ENCODE peak calls at places on chromosome 21, in nine cellular contexts. One of them, this sample, is unnamed.

GRCh38 chr21:21481238-21481637 is 483.0 kb downstream of the NCAM2 start:
- DNase-seq in nucleus accumbens: no peak
- DNase-seq in tibial artery: no peak
- DNase-seq in activated CD4-positive, alpha-beta T cell treated with anti-CD3 and anti-CD28 coated beads, Interleukin-2, amount 50 U/mL, for 1 hour: no peak
- DNase-seq in naive thymus-derived CD4-positive, alpha-beta T cell: no peak
- DNase-seq in GM23248: no peak
- DNase-seq in GM12892: no peak
- DNase-seq in stimulated activated CD4-positive, alpha-beta T cell treated with anti-CD3 and anti-CD28 coated beads, Interleukin-1b, Interleukin-23, amount 100 ng/mL, for 4 hours: no peak
- DNase-seq in pons: no peak
- DNase-seq in this sample: no peak

GRCh38 chr21:36722370-36723368 is 23.8 kb downstream of the SIM2 start:
- DNase-seq in nucleus accumbens: no peak
- DNase-seq in activated CD4-positive, alpha-beta T cell treated with anti-CD3 and anti-CD28 coated beads, Interleukin-2, amount 50 U/mL, for 1 hour: no peak
- DNase-seq in pons: no peak
- DNase-seq in GM23248: no peak
- DNase-seq in naive thymus-derived CD4-positive, alpha-beta T cell: no peak
- DNase-seq in stimulated activated CD4-positive, alpha-beta T cell treated with anti-CD3 and anti-CD28 coated beads, Interleukin-1b, Interleukin-23, amount 100 ng/mL, for 4 hours: no peak
- DNase-seq in GM12892: no peak
- DNase-seq in tibial artery: peak
- DNase-seq in this sample: no peak

GRCh38 chr21:39630191-39630591 is 17.5 kb downstream of the B3GALT5 start:
- DNase-seq in nucleus accumbens: no peak
- DNase-seq in stimulated activated CD4-positive, alpha-beta T cell treated with anti-CD3 and anti-CD28 coated beads, Interleukin-1b, Interleukin-23, amount 100 ng/mL, for 4 hours: no peak
- DNase-seq in GM12892: no peak
- DNase-seq in naive thymus-derived CD4-positive, alpha-beta T cell: no peak
- DNase-seq in activated CD4-positive, alpha-beta T cell treated with anti-CD3 and anti-CD28 coated beads, Interleukin-2, amount 50 U/mL, for 1 hour: no peak
- DNase-seq in pons: no peak
- DNase-seq in tibial artery: no peak
- DNase-seq in GM23248: peak
- DNase-seq in this sample: no peak

GRCh38 chr21:43657355-43658093 is 1.8 kb downstream of the HSF2BP start:
- DNase-seq in GM12892: no peak
- DNase-seq in tibial artery: no peak
- DNase-seq in GM23248: peak
- DNase-seq in activated CD4-positive, alpha-beta T cell treated with anti-CD3 and anti-CD28 coated beads, Interleukin-2, amount 50 U/mL, for 1 hour: no peak
- DNase-seq in pons: no peak
- DNase-seq in nucleus accumbens: no peak
- DNase-seq in stimulated activated CD4-positive, alpha-beta T cell treated with anti-CD3 and anti-CD28 coated beads, Interleukin-1b, Interleukin-23, amount 100 ng/mL, for 4 hours: no peak
- DNase-seq in naive thymus-derived CD4-positive, alpha-beta T cell: no peak
- DNase-seq in this sample: no peak

GRCh38 chr21:16424331-16424749 is 694.6 kb downstream of the USP25 start:
- DNase-seq in naive thymus-derived CD4-positive, alpha-beta T cell: no peak
- DNase-seq in activated CD4-positive, alpha-beta T cell treated with anti-CD3 and anti-CD28 coated beads, Interleukin-2, amount 50 U/mL, for 1 hour: no peak
- DNase-seq in stimulated activated CD4-positive, alpha-beta T cell treated with anti-CD3 and anti-CD28 coated beads, Interleukin-1b, Interleukin-23, amount 100 ng/mL, for 4 hours: no peak
- DNase-seq in pons: peak
- DNase-seq in nucleus accumbens: no peak
- DNase-seq in GM23248: no peak
- DNase-seq in tibial artery: no peak
- DNase-seq in GM12892: no peak
- DNase-seq in this sample: no peak

GRCh38 chr21:38486221-38486620 is 12.1 kb downstream of the ERG start:
- DNase-seq in GM12892: no peak
- DNase-seq in nucleus accumbens: no peak
- DNase-seq in naive thymus-derived CD4-positive, alpha-beta T cell: no peak
- DNase-seq in pons: no peak
- DNase-seq in tibial artery: no peak
- DNase-seq in GM23248: peak
- DNase-seq in activated CD4-positive, alpha-beta T cell treated with anti-CD3 and anti-CD28 coated beads, Interleukin-2, amount 50 U/mL, for 1 hour: no peak
- DNase-seq in stimulated activated CD4-positive, alpha-beta T cell treated with anti-CD3 and anti-CD28 coated beads, Interleukin-1b, Interleukin-23, amount 100 ng/mL, for 4 hours: no peak
- DNase-seq in this sample: no peak

GRCh38 chr21:34795152-34796141 is 126.7 kb downstream of the CLIC6 start:
- DNase-seq in activated CD4-positive, alpha-beta T cell treated with anti-CD3 and anti-CD28 coated beads, Interleukin-2, amount 50 U/mL, for 1 hour: no peak
- DNase-seq in tibial artery: no peak
- DNase-seq in nucleus accumbens: no peak
- DNase-seq in pons: no peak
- DNase-seq in GM23248: peak
- DNase-seq in stimulated activated CD4-positive, alpha-beta T cell treated with anti-CD3 and anti-CD28 coated beads, Interleukin-1b, Interleukin-23, amount 100 ng/mL, for 4 hours: no peak
- DNase-seq in GM12892: no peak
- DNase-seq in naive thymus-derived CD4-positive, alpha-beta T cell: no peak
- DNase-seq in this sample: peak

GRCh38 chr21:16239659-16240265 is 510.0 kb downstream of the USP25 start:
- DNase-seq in activated CD4-positive, alpha-beta T cell treated with anti-CD3 and anti-CD28 coated beads, Interleukin-2, amount 50 U/mL, for 1 hour: no peak
- DNase-seq in GM23248: no peak
- DNase-seq in tibial artery: no peak
- DNase-seq in naive thymus-derived CD4-positive, alpha-beta T cell: no peak
- DNase-seq in stimulated activated CD4-positive, alpha-beta T cell treated with anti-CD3 and anti-CD28 coated beads, Interleukin-1b, Interleukin-23, amount 100 ng/mL, for 4 hours: no peak
- DNase-seq in nucleus accumbens: no peak
- DNase-seq in GM12892: no peak
- DNase-seq in pons: no peak
- DNase-seq in this sample: no peak

GRCh38 chr21:45578811-45579381 is 36.7 kb upstream of the SLC19A1 start:
- DNase-seq in naive thymus-derived CD4-positive, alpha-beta T cell: no peak
- DNase-seq in nucleus accumbens: no peak
- DNase-seq in GM23248: no peak
- DNase-seq in tibial artery: peak
- DNase-seq in stimulated activated CD4-positive, alpha-beta T cell treated with anti-CD3 and anti-CD28 coated beads, Interleukin-1b, Interleukin-23, amount 100 ng/mL, for 4 hours: no peak
- DNase-seq in activated CD4-positive, alpha-beta T cell treated with anti-CD3 and anti-CD28 coated beads, Interleukin-2, amount 50 U/mL, for 1 hour: no peak
- DNase-seq in pons: no peak
- DNase-seq in GM12892: no peak
- DNase-seq in this sample: no peak

GRCh38 chr21:34074283-34075098 is 1.1 kb downstream of the MRPS6 start:
- DNase-seq in stimulated activated CD4-positive, alpha-beta T cell treated with anti-CD3 and anti-CD28 coated beads, Interleukin-1b, Interleukin-23, amount 100 ng/mL, for 4 hours: no peak
- DNase-seq in GM23248: peak
- DNase-seq in naive thymus-derived CD4-positive, alpha-beta T cell: no peak
- DNase-seq in nucleus accumbens: no peak
- DNase-seq in activated CD4-positive, alpha-beta T cell treated with anti-CD3 and anti-CD28 coated beads, Interleukin-2, amount 50 U/mL, for 1 hour: no peak
- DNase-seq in GM12892: no peak
- DNase-seq in tibial artery: no peak
- DNase-seq in pons: no peak
- DNase-seq in this sample: no peak

GRCh38 chr21:32572574-32573420 is 12.5 kb downstream of the TCP10L start:
- DNase-seq in naive thymus-derived CD4-positive, alpha-beta T cell: no peak
- DNase-seq in pons: no peak
- DNase-seq in tibial artery: no peak
- DNase-seq in activated CD4-positive, alpha-beta T cell treated with anti-CD3 and anti-CD28 coated beads, Interleukin-2, amount 50 U/mL, for 1 hour: no peak
- DNase-seq in GM23248: no peak
- DNase-seq in GM12892: no peak
- DNase-seq in nucleus accumbens: no peak
- DNase-seq in stimulated activated CD4-positive, alpha-beta T cell treated with anti-CD3 and anti-CD28 coated beads, Interleukin-1b, Interleukin-23, amount 100 ng/mL, for 4 hours: no peak
- DNase-seq in this sample: no peak

GRCh38 chr21:28220670-28221069 is 772.0 kb downstream of the LTN1 start:
- DNase-seq in tibial artery: no peak
- DNase-seq in naive thymus-derived CD4-positive, alpha-beta T cell: no peak
- DNase-seq in GM23248: peak
- DNase-seq in nucleus accumbens: no peak
- DNase-seq in pons: no peak
- DNase-seq in activated CD4-positive, alpha-beta T cell treated with anti-CD3 and anti-CD28 coated beads, Interleukin-2, amount 50 U/mL, for 1 hour: no peak
- DNase-seq in GM12892: no peak
- DNase-seq in stimulated activated CD4-positive, alpha-beta T cell treated with anti-CD3 and anti-CD28 coated beads, Interleukin-1b, Interleukin-23, amount 100 ng/mL, for 4 hours: no peak
- DNase-seq in this sample: no peak

GRCh38 chr21:32248616-32249550 is 30.0 kb downstream of the MIS18A start:
- DNase-seq in GM23248: no peak
- DNase-seq in nucleus accumbens: no peak
- DNase-seq in naive thymus-derived CD4-positive, alpha-beta T cell: no peak
- DNase-seq in activated CD4-positive, alpha-beta T cell treated with anti-CD3 and anti-CD28 coated beads, Interleukin-2, amount 50 U/mL, for 1 hour: no peak
- DNase-seq in GM12892: no peak
- DNase-seq in stimulated activated CD4-positive, alpha-beta T cell treated with anti-CD3 and anti-CD28 coated beads, Interleukin-1b, Interleukin-23, amount 100 ng/mL, for 4 hours: no peak
- DNase-seq in pons: no peak
- DNase-seq in tibial artery: no peak
- DNase-seq in this sample: no peak

GRCh38 chr21:43188181-43188580 is 19.4 kb downstream of the CRYAA start:
- DNase-seq in GM23248: no peak
- DNase-seq in activated CD4-positive, alpha-beta T cell treated with anti-CD3 and anti-CD28 coated beads, Interleukin-2, amount 50 U/mL, for 1 hour: no peak
- DNase-seq in nucleus accumbens: no peak
- DNase-seq in tibial artery: peak
- DNase-seq in naive thymus-derived CD4-positive, alpha-beta T cell: no peak
- DNase-seq in pons: no peak
- DNase-seq in stimulated activated CD4-positive, alpha-beta T cell treated with anti-CD3 and anti-CD28 coated beads, Interleukin-1b, Interleukin-23, amount 100 ng/mL, for 4 hours: no peak
- DNase-seq in GM12892: no peak
- DNase-seq in this sample: no peak

GRCh38 chr21:46437096-46437498 is 21.6 kb upstream of the DIP2A start:
- DNase-seq in naive thymus-derived CD4-positive, alpha-beta T cell: no peak
- DNase-seq in stimulated activated CD4-positive, alpha-beta T cell treated with anti-CD3 and anti-CD28 coated beads, Interleukin-1b, Interleukin-23, amount 100 ng/mL, for 4 hours: no peak
- DNase-seq in GM23248: no peak
- DNase-seq in GM12892: no peak
- DNase-seq in tibial artery: no peak
- DNase-seq in pons: no peak
- DNase-seq in nucleus accumbens: no peak
- DNase-seq in activated CD4-positive, alpha-beta T cell treated with anti-CD3 and anti-CD28 coated beads, Interleukin-2, amount 50 U/mL, for 1 hour: no peak
- DNase-seq in this sample: no peak

GRCh38 chr21:42024261-42024877 is 14.2 kb upstream of the ZBTB21 start:
- DNase-seq in GM23248: no peak
- DNase-seq in nucleus accumbens: no peak
- DNase-seq in stimulated activated CD4-positive, alpha-beta T cell treated with anti-CD3 and anti-CD28 coated beads, Interleukin-1b, Interleukin-23, amount 100 ng/mL, for 4 hours: no peak
- DNase-seq in tibial artery: peak
- DNase-seq in activated CD4-positive, alpha-beta T cell treated with anti-CD3 and anti-CD28 coated beads, Interleukin-2, amount 50 U/mL, for 1 hour: no peak
- DNase-seq in pons: no peak
- DNase-seq in GM12892: no peak
- DNase-seq in naive thymus-derived CD4-positive, alpha-beta T cell: no peak
- DNase-seq in this sample: no peak

GRCh38 chr21:36813071-36813470 is 114.2 kb downstream of the SIM2 start:
- DNase-seq in pons: no peak
- DNase-seq in GM23248: peak
- DNase-seq in naive thymus-derived CD4-positive, alpha-beta T cell: no peak
- DNase-seq in stimulated activated CD4-positive, alpha-beta T cell treated with anti-CD3 and anti-CD28 coated beads, Interleukin-1b, Interleukin-23, amount 100 ng/mL, for 4 hours: no peak
- DNase-seq in nucleus accumbens: no peak
- DNase-seq in activated CD4-positive, alpha-beta T cell treated with anti-CD3 and anti-CD28 coated beads, Interleukin-2, amount 50 U/mL, for 1 hour: no peak
- DNase-seq in tibial artery: no peak
- DNase-seq in GM12892: no peak
- DNase-seq in this sample: no peak

GRCh38 chr21:41973427-41973831 is 19.6 kb upstream of the C2CD2 start:
- DNase-seq in activated CD4-positive, alpha-beta T cell treated with anti-CD3 and anti-CD28 coated beads, Interleukin-2, amount 50 U/mL, for 1 hour: no peak
- DNase-seq in tibial artery: no peak
- DNase-seq in GM12892: no peak
- DNase-seq in nucleus accumbens: no peak
- DNase-seq in GM23248: no peak
- DNase-seq in stimulated activated CD4-positive, alpha-beta T cell treated with anti-CD3 and anti-CD28 coated beads, Interleukin-1b, Interleukin-23, amount 100 ng/mL, for 4 hours: no peak
- DNase-seq in pons: no peak
- DNase-seq in naive thymus-derived CD4-positive, alpha-beta T cell: no peak
- DNase-seq in this sample: no peak

GRCh38 chr21:27476696-27477095 is 509.8 kb upstream of the ADAMTS5 start:
- DNase-seq in stimulated activated CD4-positive, alpha-beta T cell treated with anti-CD3 and anti-CD28 coated beads, Interleukin-1b, Interleukin-23, amount 100 ng/mL, for 4 hours: no peak
- DNase-seq in GM23248: peak
- DNase-seq in GM12892: no peak
- DNase-seq in naive thymus-derived CD4-positive, alpha-beta T cell: no peak
- DNase-seq in activated CD4-positive, alpha-beta T cell treated with anti-CD3 and anti-CD28 coated beads, Interleukin-2, amount 50 U/mL, for 1 hour: no peak
- DNase-seq in tibial artery: no peak
- DNase-seq in nucleus accumbens: no peak
- DNase-seq in pons: peak
- DNase-seq in this sample: peak

GRCh38 chr21:33968998-33969353 is 53.4 kb upstream of the ATP5PO start:
- DNase-seq in stimulated activated CD4-positive, alpha-beta T cell treated with anti-CD3 and anti-CD28 coated beads, Interleukin-1b, Interleukin-23, amount 100 ng/mL, for 4 hours: no peak
- DNase-seq in pons: no peak
- DNase-seq in naive thymus-derived CD4-positive, alpha-beta T cell: no peak
- DNase-seq in GM23248: peak
- DNase-seq in tibial artery: no peak
- DNase-seq in nucleus accumbens: no peak
- DNase-seq in GM12892: no peak
- DNase-seq in activated CD4-positive, alpha-beta T cell treated with anti-CD3 and anti-CD28 coated beads, Interleukin-2, amount 50 U/mL, for 1 hour: no peak
- DNase-seq in this sample: peak

GRCh38 chr21:46509760-46510159 is 51.1 kb downstream of the DIP2A start:
- DNase-seq in GM12892: no peak
- DNase-seq in GM23248: no peak
- DNase-seq in nucleus accumbens: no peak
- DNase-seq in tibial artery: no peak
- DNase-seq in naive thymus-derived CD4-positive, alpha-beta T cell: no peak
- DNase-seq in stimulated activated CD4-positive, alpha-beta T cell treated with anti-CD3 and anti-CD28 coated beads, Interleukin-1b, Interleukin-23, amount 100 ng/mL, for 4 hours: no peak
- DNase-seq in pons: no peak
- DNase-seq in activated CD4-positive, alpha-beta T cell treated with anti-CD3 and anti-CD28 coated beads, Interleukin-2, amount 50 U/mL, for 1 hour: no peak
- DNase-seq in this sample: peak

This sample was measured in AG20443.